ENCODE peak calls at places on chromosomes 12 and 14, in four cellular contexts. V is A549, H is HepG2, Z is GM12878. J is an unnamed sample.

GRCh38 chr12:26648584-26648983 is 184.4 kb downstream of the ITPR2 start:
- DNase-seq in V (peak), H (no peak), Z (no peak), J (peak)

GRCh38 chr14:80906946-80907345 is 34.6 kb downstream of the CEP128 start:
- DNase-seq in V (no peak), H (no peak), Z (no peak), J (peak)

GRCh38 chr12:42921741-42922511 is 332.4 kb upstream of the PRICKLE1 start:
- DNase-seq in V (no peak), H (no peak), Z (no peak), J (peak)

GRCh38 chr12:107775093-107775721 is 703 bp downstream of the ASCL4 start:
- DNase-seq in V (no peak), H (no peak), Z (no peak), J (no peak)

GRCh38 chr14:65940056-65940735 is 527.7 kb downstream of the FUT8 start:
- DNase-seq in V (peak), H (peak), Z (no peak), J (no peak)

GRCh38 chr14:105398726-105399440 is 545 bp downstream of the TEX22 start:
- DNase-seq in V (no peak), H (peak), Z (no peak), J (peak)

GRCh38 chr14:58638231-58639205 is 756 bp downstream of the DACT1 start:
- DNase-seq in V (no peak), H (no peak), Z (no peak), J (peak)

GRCh38 chr12:88969127-88969526 is 383.2 kb downstream of the DUSP6 start:
- DNase-seq in V (no peak), H (no peak), Z (no peak), J (no peak)

GRCh38 chr14:85566603-85567002 is 36.7 kb downstream of the FLRT2 start:
- DNase-seq in V (no peak), H (no peak), Z (no peak), J (peak)

GRCh38 chr14:64703393-64704144 is 655 bp upstream of the PLEKHG3 start:
- DNase-seq in V (no peak), H (no peak), Z (no peak), J (no peak)

GRCh38 chr12:124464062-124464461 is 103.3 kb downstream of the NCOR2 start:
- DNase-seq in V (no peak), H (no peak), Z (no peak), J (peak)

GRCh38 chr14:68011629-68012028 is 192.1 kb downstream of the RAD51B start:
- DNase-seq in V (no peak), H (no peak), Z (no peak), J (peak)

GRCh38 chr14:45793081-45793480 is 540.1 kb upstream of the MIS18BP1 start:
- DNase-seq in V (no peak), H (peak), Z (no peak), J (no peak)

GRCh38 chr12:4119157-4119761 is 154.3 kb upstream of the CCND2 start:
- DNase-seq in V (no peak), H (no peak), Z (peak), J (no peak)

GRCh38 chr12:78220811-78221210 is 390.1 kb downstream of the NAV3 start:
- DNase-seq in V (no peak), H (no peak), Z (no peak), J (no peak)

GRCh38 chr14:24948261-24948847 is 101.6 kb downstream of the STXBP6 start:
- DNase-seq in V (no peak), H (no peak), Z (no peak), J (no peak)

GRCh38 chr12:4164591-4165558 is 108.7 kb upstream of the CCND2 start:
- DNase-seq in V (no peak), H (no peak), Z (no peak), J (peak)

GRCh38 chr12:115377781-115378180 is 693.8 kb upstream of the TBX3 start:
- DNase-seq in V (no peak), H (no peak), Z (no peak), J (no peak)

GRCh38 chr14:99682809-99683618 is 1.1 kb upstream of the CYP46A1 start:
- DNase-seq in V (peak), H (peak), Z (no peak), J (peak)

GRCh38 chr14:21440857-21441256 is 15.1 kb downstream of the CHD8 start:
- DNase-seq in V (no peak), H (peak), Z (no peak), J (no peak)

GRCh38 chr12:113818833-113819232 is 147.3 kb downstream of the RBM19 start:
- DNase-seq in V (peak), H (peak), Z (no peak), J (no peak)

GRCh38 chr14:25136811-25137210 is 86.9 kb upstream of the STXBP6 start:
- DNase-seq in V (no peak), H (no peak), Z (no peak), J (no peak)

GRCh38 chr14:52583544-52583943 is 30.9 kb downstream of the GPR137C start:
- DNase-seq in V (no peak), H (no peak), Z (no peak), J (peak)

GRCh38 chr14:64572721-64573508 is 23.2 kb downstream of the PPP1R36 start:
- DNase-seq in V (no peak), H (no peak), Z (no peak), J (peak)

GRCh38 chr14:60175255-60175902 is 10.2 kb upstream of the DHRS7 start:
- DNase-seq in V (no peak), H (no peak), Z (no peak), J (peak)

GRCh38 chr12:113030875-113031525 is 25.5 kb upstream of the DTX1 start:
- DNase-seq in V (peak), H (peak), Z (no peak), J (peak)

GRCh38 chr12:19572920-19573558 is 133.7 kb downstream of the AEBP2 start:
- DNase-seq in V (no peak), H (peak), Z (no peak), J (peak)

DNA sequence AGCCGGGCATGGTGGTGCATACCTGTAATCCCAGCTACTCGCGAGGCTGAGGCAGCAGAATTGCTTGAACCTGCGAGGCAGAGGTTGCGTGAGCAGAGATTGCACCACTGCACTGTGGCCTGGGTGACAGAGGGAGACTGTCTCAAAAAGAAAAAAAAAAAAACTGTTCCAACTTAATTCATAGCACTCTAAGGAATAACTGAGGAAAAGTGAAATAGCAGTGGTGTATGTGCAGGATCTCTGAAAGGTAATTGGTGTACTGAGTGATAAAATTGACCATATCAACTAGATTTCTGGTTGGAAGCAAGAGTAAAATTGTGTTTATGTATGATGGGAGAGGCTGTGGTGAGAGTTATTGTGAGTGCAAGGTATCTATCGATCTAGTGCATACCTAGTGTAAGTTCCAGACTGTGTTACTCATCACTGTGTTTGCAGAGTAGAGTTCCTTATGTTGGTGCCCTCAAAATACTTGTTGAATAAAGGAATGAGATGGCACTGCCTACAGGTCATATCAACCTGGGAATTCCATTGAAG is 6.3 kb downstream of the CAND1 start:
- DNase-seq in V (no peak), H (peak), Z (no peak), J (no peak)
- TF ChIP-seq SMC3 in V (no peak), H (no peak), Z (no peak), J (no peak)

GRCh38 chr14:74616507-74616906 is 4.5 kb upstream of the LTBP2 start:
- DNase-seq in V (peak), H (no peak), Z (no peak), J (peak)

GRCh38 chr14:74614508-74615495 is 2.8 kb upstream of the LTBP2 start:
- DNase-seq in V (no peak), H (no peak), Z (peak), J (no peak)

GRCh38 chr14:74615735-74616134 is 3.7 kb upstream of the LTBP2 start:
- DNase-seq in V (no peak), H (no peak), Z (no peak), J (no peak)

GRCh38 chr14:74618078-74618952 is 6.3 kb upstream of the LTBP2 start:
- DNase-seq in V (peak), H (peak), Z (no peak), J (peak)

DNA sequence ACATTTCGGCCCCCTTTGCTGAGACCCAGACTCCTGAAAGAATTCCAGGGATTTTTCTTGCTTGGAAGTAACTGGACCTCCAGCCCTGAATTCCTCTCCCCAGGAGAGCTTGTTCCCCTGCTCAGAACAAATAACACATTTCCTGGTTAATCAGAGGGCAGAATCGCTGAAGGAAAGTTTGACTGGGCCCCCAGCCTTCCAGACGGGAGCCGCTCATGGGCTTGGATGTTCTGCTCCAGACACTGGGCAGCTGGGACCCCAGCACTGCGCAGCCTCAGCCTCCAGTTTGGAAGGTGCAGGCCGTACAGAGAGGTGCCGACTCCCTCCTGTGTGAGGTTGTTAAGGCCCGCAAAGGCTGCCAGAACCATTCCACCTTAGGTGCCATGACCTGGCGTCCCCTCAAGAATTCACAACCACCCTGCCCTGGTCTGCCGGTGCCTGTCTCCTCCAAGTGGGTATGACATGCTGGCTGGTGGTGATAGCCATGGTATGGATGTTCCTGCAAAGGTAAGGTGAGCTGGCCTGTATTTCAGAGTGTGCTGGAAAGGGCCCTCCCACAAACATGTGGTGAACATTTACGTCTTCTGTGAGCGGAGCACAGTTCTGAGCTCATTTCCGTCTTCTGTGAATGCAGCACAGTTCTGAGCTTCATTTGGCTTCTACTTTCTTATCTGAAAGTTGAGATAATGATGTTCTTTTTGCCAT is 5.1 kb upstream of the LTBP2 start:
- DNase-seq in V (no peak), H (no peak), Z (no peak), J (no peak)
- TF ChIP-seq SMC3 in V (no peak), H (no peak), Z (no peak), J (no peak)

GRCh38 chr12:116882742-116883141 is 1.5 kb upstream of the HRK start:
- DNase-seq in V (peak), H (no peak), Z (no peak), J (peak)

GRCh38 chr12:116880817-116881324 is 370 bp downstream of the HRK start:
- DNase-seq in V (peak), H (peak), Z (no peak), J (peak)

GRCh38 chr12:116880213-116880816 is 926 bp downstream of the HRK start:
- DNase-seq in V (no peak), H (no peak), Z (no peak), J (no peak)

GRCh38 chr12:116881867-116882507 is 746 bp upstream of the HRK start:
- DNase-seq in V (no peak), H (no peak), Z (no peak), J (no peak)

GRCh38 chr12:116881325-116881866 is at the start of gene HRK:
- DNase-seq in V (no peak), H (no peak), Z (no peak), J (no peak)
- TF ChIP-seq SMC3 in V (no peak), H (no peak), Z (no peak), J (no peak)

GRCh38 chr14:55482936-55483605 is 42.7 kb upstream of the TBPL2 start:
- DNase-seq in V (no peak), H (no peak), Z (no peak), J (no peak)
- TF ChIP-seq SMC3 in V (no peak), H (no peak), Z (no peak), J (no peak)

DNA sequence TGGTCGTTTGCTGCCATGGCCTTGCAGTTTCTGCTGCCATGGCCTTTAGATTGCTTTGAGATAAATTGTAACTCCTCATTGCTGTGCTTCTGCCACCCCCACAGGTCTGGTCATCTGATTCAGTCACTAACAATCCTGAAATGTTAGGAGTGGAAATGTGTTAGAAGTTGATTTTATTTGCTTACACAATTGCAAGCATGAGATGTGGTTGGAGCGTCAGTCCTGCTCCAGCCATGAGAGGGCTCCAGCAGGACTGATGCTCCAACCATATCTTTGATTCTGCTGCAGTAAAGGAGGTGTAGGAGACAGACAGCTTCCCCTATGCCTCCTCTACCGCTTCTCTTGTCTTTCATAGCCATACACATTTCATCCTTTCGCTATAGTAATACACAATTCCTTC is 226.8 kb upstream of the RGS6 start:
- DNase-seq in V (no peak), H (no peak), Z (no peak), J (peak)
- TF ChIP-seq SMC3 in V (no peak), H (no peak), Z (no peak), J (peak)

DNA sequence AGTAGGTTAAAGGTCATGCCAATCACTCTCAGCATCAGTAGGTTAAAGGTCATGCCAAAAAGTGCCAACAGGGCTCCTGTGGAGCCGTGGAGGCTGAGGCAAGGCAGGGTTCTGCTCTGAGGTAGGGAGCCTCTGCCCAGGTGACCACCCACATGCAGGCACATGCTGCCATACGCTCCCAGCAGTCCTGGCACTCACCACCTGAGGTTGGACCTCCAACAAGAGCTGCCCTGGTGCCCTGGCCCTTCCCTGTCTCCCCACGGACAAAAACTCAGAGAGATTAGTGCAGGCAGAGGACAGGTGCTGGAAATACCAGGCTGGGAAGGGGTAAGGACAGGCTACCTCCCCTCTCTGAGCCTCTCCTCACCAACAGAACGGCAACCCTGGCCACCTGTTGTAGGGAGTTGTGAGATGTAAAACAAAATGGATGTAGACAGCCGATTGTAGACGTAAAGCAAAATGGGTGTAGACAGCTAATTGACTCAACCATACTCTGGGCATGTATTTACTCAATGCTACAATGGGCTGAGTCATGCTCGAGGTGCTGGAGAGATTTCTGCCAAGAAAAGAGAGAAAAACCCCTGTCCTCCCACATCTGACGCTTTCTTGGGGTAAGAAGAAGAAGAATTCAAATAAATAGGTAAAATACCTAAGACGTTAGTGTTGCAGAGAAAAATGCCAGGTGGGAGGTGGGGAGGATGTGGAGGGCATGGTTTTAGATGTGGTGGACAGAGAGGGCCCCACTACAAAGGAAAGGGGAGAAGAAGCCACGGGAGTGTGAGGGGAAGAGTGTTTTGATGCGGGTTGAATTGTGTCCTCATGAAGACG is 32.4 kb downstream of the LTBP2 start:
- DNase-seq in V (peak), H (peak), Z (no peak), J (peak)
- TF ChIP-seq SMC3 in V (peak), H (no peak), Z (no peak), J (no peak)

GRCh38 chr12:22276313-22276712 is 58.2 kb downstream of the ST8SIA1 start:
- DNase-seq in V (no peak), H (no peak), Z (no peak), J (no peak)

GRCh38 chr12:22268973-22269372 is 65.5 kb downstream of the ST8SIA1 start:
- DNase-seq in V (no peak), H (no peak), Z (no peak), J (no peak)

GRCh38 chr12:22275847-22276246 is 58.7 kb downstream of the ST8SIA1 start:
- DNase-seq in V (peak), H (no peak), Z (no peak), J (peak)

GRCh38 chr12:22271036-22271435 is 63.5 kb downstream of the ST8SIA1 start:
- DNase-seq in V (no peak), H (no peak), Z (no peak), J (peak)

DNA sequence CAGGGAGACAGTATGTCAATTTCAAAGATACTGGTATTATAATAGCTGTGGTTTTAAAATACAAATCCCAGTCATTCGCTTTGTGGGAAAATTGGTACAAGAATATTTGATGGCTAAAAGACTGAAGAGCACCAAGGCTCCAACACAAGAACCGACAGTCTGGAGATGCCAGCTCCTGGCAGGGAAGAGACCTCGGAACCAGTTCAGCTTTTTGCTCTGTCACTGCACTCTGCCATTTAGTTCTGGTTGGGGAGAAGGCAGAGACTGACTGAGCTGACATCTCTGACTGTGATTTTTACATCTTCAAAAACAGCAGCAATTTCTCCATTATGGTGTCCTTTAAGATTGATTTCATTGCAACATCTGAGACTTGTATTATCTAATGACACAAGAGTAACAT is 61.9 kb downstream of the ST8SIA1 start:
- DNase-seq in V (no peak), H (no peak), Z (no peak), J (no peak)
- TF ChIP-seq SMC3 in V (no peak), H (no peak), Z (no peak), J (no peak)

DNA sequence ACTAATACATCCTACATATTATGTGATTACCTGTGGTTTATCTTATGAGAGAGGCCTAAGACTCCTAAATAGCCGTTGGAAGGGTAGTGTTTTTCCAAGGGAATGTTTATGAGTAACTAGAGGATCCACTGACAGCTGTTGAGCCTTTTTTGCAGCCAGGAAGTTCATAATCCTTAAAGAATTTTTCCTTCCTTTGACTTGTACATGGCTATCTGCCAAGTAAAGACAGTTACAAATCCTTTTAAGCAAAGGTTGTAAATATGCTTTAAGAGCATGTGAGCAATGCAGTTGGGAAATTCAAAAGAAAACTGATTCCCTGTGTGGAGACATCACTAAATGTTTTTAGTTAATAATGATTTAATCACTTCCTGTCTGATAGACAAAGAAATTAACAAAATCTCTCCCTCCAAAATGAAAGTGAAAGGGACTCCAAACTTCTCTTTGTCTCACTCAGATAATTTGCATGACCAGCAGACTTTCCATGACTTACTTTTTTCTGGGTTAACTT is 333.8 kb downstream of the PDZRN4 start:
- DNase-seq in V (no peak), H (no peak), Z (peak), J (peak)
- TF ChIP-seq SMC3 in V (no peak), H (no peak), Z (no peak), J (no peak)